ENCODE peak calls at places on chromosomes 11 and 22, in seven cellular contexts. T, I, N, K, R, C and S are unnamed samples.

GRCh38 chr22:40342521-40342920 is 3.8 kb upstream of the ADSL start:
- DNase-seq in T (no peak), I (no peak), N (no peak), K (no peak), R (no peak), C (no peak), S (no peak)

GRCh38 chr11:107018274-107018901 is at the start of gene GUCY1A2:
- DNase-seq in T (peak; percentile 4), I (peak; percentile 29), N (peak; percentile 21), K (no peak), R (no peak), C (no peak), S (peak; percentile 19)

GRCh38 chr11:94832604-94833238 is 64.6 kb downstream of the AMOTL1 start:
- DNase-seq in T (no peak), I (no peak), N (no peak), K (no peak), R (no peak), C (no peak), S (no peak)

GRCh38 chr11:15180212-15180814 is 65.6 kb downstream of the INSC start:
- DNase-seq in T (no peak), I (no peak), N (no peak), K (no peak), R (no peak), C (no peak), S (no peak)

GRCh38 chr11:101226617-101227016 is 97.0 kb upstream of the PGR start:
- DNase-seq in T (no peak), I (no peak), N (no peak), K (no peak), R (no peak), C (no peak), S (no peak)

GRCh38 chr22:20606041-20606783 is 98.8 kb downstream of the MED15 start:
- DNase-seq in T (peak; percentile 72), I (peak; percentile 54), N (no peak), K (peak; percentile 56), R (peak; percentile 32), C (peak; percentile 76), S (no peak)

GRCh38 chr11:130037058-130037457 is 32.6 kb upstream of the APLP2 start:
- DNase-seq in T (no peak), I (peak; percentile 84), N (no peak), K (no peak), R (peak; percentile 48), C (no peak), S (no peak)

GRCh38 chr11:110410638-110411037 is 19.1 kb upstream of the FDX1 start:
- DNase-seq in T (no peak), I (no peak), N (no peak), K (no peak), R (no peak), C (no peak), S (no peak)

GRCh38 chr11:111429066-111429506 is 50.0 kb upstream of the POU2AF1 start:
- DNase-seq in T (peak; percentile 69), I (peak; percentile 55), N (peak; percentile 65), K (peak; percentile 73), R (no peak), C (peak; percentile 80), S (peak; percentile 62)

GRCh38 chr11:121544956-121545355 is 92.2 kb upstream of the SORL1-AS1 start:
- DNase-seq in T (no peak), I (no peak), N (no peak), K (no peak), R (no peak), C (no peak), S (no peak)